ENCODE peak calls at places on chromosomes 7 and 10, in five cellular contexts. O is neural crest cell; X is CD8-positive, alpha-beta T cell; I is cardiac fibroblast; Z is Peyer's patch. L is an unnamed sample.

GRCh38 chr7:141045842-141046630 is 27.8 kb upstream of the TMEM178B start:
- DNase-seq in O (no peak), X (no peak), Z (no peak), I (peak), L (peak)

GRCh38 chr10:62248465-62248864 is 20.2 kb downstream of the RTKN2 start:
- DNase-seq in I (peak), O (no peak), X (no peak), Z (no peak), L (no peak)

GRCh38 chr10:75650648-75651047 is 219.2 kb downstream of the LRMDA start:
- DNase-seq in Z (no peak), O (no peak), I (no peak), X (no peak), L (no peak)

GRCh38 chr10:122507661-122508060 is 46.3 kb downstream of the HTRA1 start:
- DNase-seq in Z (no peak), O (no peak), I (no peak), X (no peak), L (no peak)

GRCh38 chr10:75547391-75548298 is 116.2 kb downstream of the LRMDA start:
- DNase-seq in I (peak), Z (no peak), O (no peak), X (no peak), L (peak)

GRCh38 chr7:90655566-90655965 is 59.4 kb downstream of the CDK14 start:
- DNase-seq in O (no peak), X (no peak), I (peak), Z (no peak), L (peak)

GRCh38 chr10:60208676-60209269 is 180.9 kb downstream of the ANK3 start:
- DNase-seq in I (peak), X (no peak), Z (no peak), O (no peak), L (peak)

GRCh38 chr10:5094265-5095205 is at the start of gene AKR1C3:
- DNase-seq in I (peak), X (no peak), Z (no peak), O (no peak), L (peak)

GRCh38 chr10:1044146-1044545 is 4.8 kb downstream of the IDI1 start:
- DNase-seq in I (no peak), Z (no peak), O (no peak), X (no peak), L (no peak)

GRCh38 chr7:85025312-85025756 is 161.5 kb downstream of the SEMA3D start:
- DNase-seq in X (no peak), Z (no peak), I (peak), O (no peak), L (peak)

GRCh38 chr7:90660100-90660499 is 64.0 kb downstream of the CDK14 start:
- DNase-seq in Z (no peak), X (no peak), O (no peak), I (no peak), L (no peak)

GRCh38 chr10:26743091-26743490 is 45.6 kb downstream of the PDSS1 start:
- DNase-seq in I (peak), O (no peak), X (no peak), Z (no peak), L (no peak)

GRCh38 chr10:33155720-33156638 is 178.5 kb downstream of the NRP1 start:
- DNase-seq in I (peak), Z (no peak), O (no peak), X (no peak), L (peak)

GRCh38 chr10:97792058-97792721 is 20.4 kb upstream of the SFRP5 start:
- DNase-seq in X (peak), I (peak), Z (peak), O (peak), L (peak)

GRCh38 chr7:158033196-158033595 is 554.4 kb downstream of the PTPRN2 start:
- DNase-seq in O (no peak), I (no peak), Z (no peak), X (no peak), L (no peak)

GRCh38 chr7:70215491-70215890 is 617.2 kb downstream of the AUTS2 start:
- DNase-seq in Z (no peak), I (no peak), X (no peak), O (no peak), L (no peak)

GRCh38 chr10:101718681-101719275 is 23.8 kb upstream of the FBXW4 start:
- DNase-seq in I (no peak), Z (no peak), O (no peak), X (no peak), L (no peak)

GRCh38 chr10:1102392-1102791 is 46.2 kb downstream of the WDR37 start:
- DNase-seq in X (no peak), I (no peak), O (no peak), Z (no peak), L (no peak)

GRCh38 chr7:46714904-46715303 is 793.8 kb upstream of the IGFBP3 start:
- DNase-seq in Z (no peak), O (no peak), X (no peak), I (no peak), L (no peak)

GRCh38 chr7:49023345-49024330 is 99.3 kb downstream of the CDC14C start:
- DNase-seq in Z (no peak), O (peak), X (no peak), I (no peak), L (no peak)

GRCh38 chr7:152588350-152588749 is 87.6 kb downstream of the XRCC2 start:
- DNase-seq in Z (no peak), I (peak), X (no peak), O (no peak), L (peak)

GRCh38 chr7:55439627-55440026 is 74.5 kb downstream of the LANCL2 start:
- DNase-seq in Z (no peak), I (peak), X (no peak), O (no peak), L (no peak)

GRCh38 chr10:101775273-101776131 is at the start of gene FGF8:
- DNase-seq in X (no peak), Z (no peak), I (no peak), O (no peak), L (no peak)

GRCh38 chr7:149819961-149820340 is 18.2 kb upstream of the ZNF862 start:
- DNase-seq in Z (no peak), X (no peak), O (no peak), I (no peak), L (no peak)

GRCh38 chr7:80498481-80499349 is 13.1 kb downstream of the GNAT3 start:
- DNase-seq in X (no peak), I (peak), Z (no peak), O (no peak), L (peak)

GRCh38 chr10:58554316-58554715 is 41.6 kb downstream of the BICC1 start:
- DNase-seq in Z (no peak), O (no peak), I (peak), X (no peak), L (peak)

GRCh38 chr10:44913312-44914079 is 2.4 kb downstream of the TMEM72 start:
- DNase-seq in X (no peak), I (peak), O (no peak), Z (no peak), L (no peak)

GRCh38 chr10:1345368-1345767 is 289.2 kb downstream of the WDR37 start:
- DNase-seq in I (no peak), O (no peak), X (no peak), Z (no peak), L (no peak)

GRCh38 chr7:36484265-36484664 is 94.6 kb downstream of the ANLN start:
- DNase-seq in X (no peak), I (no peak), Z (no peak), O (no peak), L (no peak)

GRCh38 chr7:141161959-141162547 is 88.2 kb downstream of the TMEM178B start:
- DNase-seq in Z (no peak), X (no peak), I (no peak), O (no peak), L (no peak)

GRCh38 chr7:40763319-40764287 is 628.8 kb downstream of the SUGCT start:
- DNase-seq in O (no peak), I (peak), Z (no peak), X (no peak), L (peak)

GRCh38 chr7:83856094-83856493 is 207.2 kb upstream of the SEMA3E start:
- DNase-seq in X (no peak), I (no peak), O (no peak), Z (no peak), L (no peak)

GRCh38 chr7:157568785-157569584 is 232.2 kb downstream of the DNAJB6 start:
- DNase-seq in I (peak), X (peak), Z (peak), O (peak), L (no peak)

GRCh38 chr7:72267291-72267800 is 144.8 kb downstream of the CALN1 start:
- DNase-seq in O (no peak), I (no peak), X (no peak), Z (no peak), L (no peak)

GRCh38 chr10:92830478-92831389 is 17.6 kb upstream of the EXOC6 start:
- DNase-seq in Z (no peak), O (no peak), X (no peak), I (no peak), L (no peak)

GRCh38 chr10:3828404-3829192 is 43.6 kb upstream of the KLF6 start:
- DNase-seq in Z (no peak), I (peak), O (no peak), X (no peak), L (peak)

GRCh38 chr7:101588131-101588935 is 40.8 kb downstream of the MYL10 start:
- DNase-seq in X (no peak), I (no peak), Z (no peak), O (no peak), L (no peak)

GRCh38 chr7:31957756-31958155 is 112.5 kb downstream of the PDE1C start:
- DNase-seq in O (no peak), Z (no peak), X (no peak), I (no peak), L (no peak)

GRCh38 chr10:18060217-18060616 is 80.0 kb upstream of the CACNB2 start:
- DNase-seq in Z (no peak), X (no peak), O (no peak), I (peak), L (no peak)

GRCh38 chr10:2899246-2899645 is 168.1 kb upstream of the PFKP start:
- DNase-seq in I (no peak), X (no peak), Z (no peak), O (no peak), L (no peak)

GRCh38 chr10:15439381-15439837 is 68.3 kb upstream of the FAM171A1 start:
- DNase-seq in X (no peak), O (no peak), I (peak), Z (no peak), L (no peak)
- TF ChIP-seq CTCF in X (no peak), O (peak), I (peak), Z (no peak), L (peak)

GRCh38 chr10:87733081-87733480 is 73.4 kb downstream of the PAPSS2 start:
- DNase-seq in X (no peak), I (no peak), O (no peak), Z (no peak), L (no peak)
- TF ChIP-seq CTCF in X (no peak), I (no peak), O (no peak), Z (no peak), L (no peak)

GRCh38 chr7:120337308-120337907 is 64.4 kb downstream of the KCND2 start:
- DNase-seq in X (no peak), I (peak), O (no peak), Z (no peak), L (peak)
- TF ChIP-seq CTCF in X (no peak), I (peak), O (peak), Z (no peak), L (peak)

GRCh38 chr10:118106426-118106825 is 59.7 kb upstream of the RAB11FIP2 start:
- DNase-seq in Z (no peak), I (peak), O (no peak), X (no peak), L (peak)
- TF ChIP-seq CTCF in Z (peak), I (peak), O (peak), X (no peak), L (no peak)

GRCh38 chr10:12482586-12482985 is 133.2 kb downstream of the CAMK1D start:
- DNase-seq in X (no peak), I (no peak), O (no peak), Z (no peak), L (no peak)

GRCh38 chr10:12481956-12482355 is 132.6 kb downstream of the CAMK1D start:
- DNase-seq in O (no peak), Z (no peak), I (no peak), X (no peak), L (no peak)

GRCh38 chr10:12487366-12487765 is 138.0 kb downstream of the CAMK1D start:
- DNase-seq in O (no peak), I (no peak), Z (no peak), X (no peak), L (no peak)

GRCh38 chr10:12483996-12484944 is 134.9 kb downstream of the CAMK1D start:
- DNase-seq in X (no peak), I (no peak), O (no peak), Z (peak), L (no peak)

GRCh38 chr10:12484945-12485805 is 135.8 kb downstream of the CAMK1D start:
- DNase-seq in O (no peak), X (no peak), I (peak), Z (peak), L (no peak)
- TF ChIP-seq CTCF in O (no peak), X (no peak), I (no peak), Z (peak), L (no peak)

GRCh38 chr10:87860156-87860795 is 3.1 kb downstream of the KLLN start:
- DNase-seq in I (peak), X (peak), O (no peak), Z (peak), L (peak)
- TF ChIP-seq CTCF in I (peak), X (peak), O (peak), Z (peak), L (peak)

GRCh38 chr10:80444646-80445319 is 9.3 kb upstream of the TSPAN14 start:
- DNase-seq in Z (no peak), X (peak), I (peak), O (no peak), L (peak)

GRCh38 chr10:80444124-80444523 is 10.0 kb upstream of the TSPAN14 start:
- DNase-seq in X (no peak), O (no peak), Z (no peak), I (no peak), L (no peak)

GRCh38 chr10:80442879-80443278 is 11.2 kb upstream of the TSPAN14 start:
- DNase-seq in Z (no peak), I (no peak), O (no peak), X (no peak), L (no peak)

GRCh38 chr10:80441831-80442230 is 12.3 kb upstream of the TSPAN14 start:
- DNase-seq in O (no peak), Z (no peak), X (no peak), I (no peak), L (no peak)

DNA sequence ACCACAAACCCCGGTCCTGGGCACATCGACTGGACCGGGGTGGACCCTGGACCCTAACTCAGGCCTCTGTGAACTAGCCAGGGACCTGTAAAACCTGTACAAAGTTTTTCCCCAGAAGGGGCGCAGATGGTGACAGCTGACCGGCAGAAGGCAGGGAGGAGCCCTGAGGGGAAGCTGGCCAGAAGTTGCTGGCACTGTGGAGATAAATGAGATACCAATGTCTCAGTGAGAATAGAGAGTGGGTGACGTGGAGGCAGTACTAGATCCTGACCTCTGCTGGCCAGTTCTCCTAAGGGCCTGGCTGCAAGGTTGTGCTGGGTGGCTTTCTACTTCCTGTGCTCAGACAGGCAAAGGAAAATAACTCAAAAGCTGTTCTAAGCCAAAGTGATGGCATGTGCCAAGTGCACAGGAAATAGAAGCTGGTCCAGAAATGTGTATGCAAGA is 10.6 kb upstream of the TSPAN14 start:
- DNase-seq in X (no peak), I (peak), Z (no peak), O (no peak), L (peak)
- TF ChIP-seq CTCF in X (no peak), I (peak), Z (no peak), O (peak), L (peak)